ENCODE peak calls at places on chromosomes 13 and 19, in ten cellular contexts. One of them, this sample, is unnamed.

GRCh38 chr19:17184381-17184841 is 30.7 kb upstream of the USE1 start:
- DNase-seq in stimulated activated CD8-positive, alpha-beta memory T cell treated with anti-CD3 and anti-CD28 coated beads, Interleukin-7, amount 100 ng/mL, for 48 hours: peak
- DNase-seq in activated CD4-positive, alpha-beta T cell treated with anti-CD3 and anti-CD28 coated beads, Interleukin-2, amount 10 ng/mL, durations not matched to agents 7 days and 5 days: peak
- DNase-seq in fibroblast of lung: no peak
- DNase-seq in naive B cell: peak
- DNase-seq in HT1080: no peak
- DNase-seq in NCI-H1092: no peak
- DNase-seq in NCI-H524: no peak
- DNase-seq in effector memory CD8-positive, alpha-beta T cell: peak
- DNase-seq in PC-3: no peak
- DNase-seq in this sample: no peak

GRCh38 chr13:49356224-49356623 is 87.6 kb downstream of the CAB39L start:
- DNase-seq in PC-3: peak
- DNase-seq in activated CD4-positive, alpha-beta T cell treated with anti-CD3 and anti-CD28 coated beads, Interleukin-2, amount 10 ng/mL, durations not matched to agents 7 days and 5 days: no peak
- DNase-seq in naive B cell: no peak
- DNase-seq in fibroblast of lung: peak
- DNase-seq in stimulated activated CD8-positive, alpha-beta memory T cell treated with anti-CD3 and anti-CD28 coated beads, Interleukin-7, amount 100 ng/mL, for 48 hours: no peak
- DNase-seq in effector memory CD8-positive, alpha-beta T cell: no peak
- DNase-seq in HT1080: peak
- DNase-seq in NCI-H1092: no peak
- DNase-seq in NCI-H524: no peak
- DNase-seq in this sample: no peak

GRCh38 chr13:105709181-105709580 is 826.3 kb downstream of the EFNB2 start:
- DNase-seq in NCI-H524: no peak
- DNase-seq in stimulated activated CD8-positive, alpha-beta memory T cell treated with anti-CD3 and anti-CD28 coated beads, Interleukin-7, amount 100 ng/mL, for 48 hours: no peak
- DNase-seq in naive B cell: no peak
- DNase-seq in PC-3: no peak
- DNase-seq in fibroblast of lung: no peak
- DNase-seq in activated CD4-positive, alpha-beta T cell treated with anti-CD3 and anti-CD28 coated beads, Interleukin-2, amount 10 ng/mL, durations not matched to agents 7 days and 5 days: no peak
- DNase-seq in effector memory CD8-positive, alpha-beta T cell: no peak
- DNase-seq in HT1080: no peak
- DNase-seq in NCI-H1092: no peak
- DNase-seq in this sample: no peak

GRCh38 chr19:19458110-19458816 is 52.8 kb downstream of the GATAD2A start:
- DNase-seq in fibroblast of lung: no peak
- DNase-seq in HT1080: no peak
- DNase-seq in NCI-H1092: no peak
- DNase-seq in NCI-H524: no peak
- DNase-seq in activated CD4-positive, alpha-beta T cell treated with anti-CD3 and anti-CD28 coated beads, Interleukin-2, amount 10 ng/mL, durations not matched to agents 7 days and 5 days: no peak
- DNase-seq in effector memory CD8-positive, alpha-beta T cell: no peak
- DNase-seq in naive B cell: no peak
- DNase-seq in stimulated activated CD8-positive, alpha-beta memory T cell treated with anti-CD3 and anti-CD28 coated beads, Interleukin-7, amount 100 ng/mL, for 48 hours: no peak
- DNase-seq in PC-3: no peak
- DNase-seq in this sample: peak

GRCh38 chr19:12985049-12985776 is 10.1 kb upstream of the NFIX start:
- DNase-seq in NCI-H524: no peak
- DNase-seq in NCI-H1092: no peak
- DNase-seq in naive B cell: no peak
- DNase-seq in effector memory CD8-positive, alpha-beta T cell: peak
- DNase-seq in stimulated activated CD8-positive, alpha-beta memory T cell treated with anti-CD3 and anti-CD28 coated beads, Interleukin-7, amount 100 ng/mL, for 48 hours: no peak
- DNase-seq in PC-3: no peak
- DNase-seq in fibroblast of lung: peak
- DNase-seq in HT1080: peak
- DNase-seq in activated CD4-positive, alpha-beta T cell treated with anti-CD3 and anti-CD28 coated beads, Interleukin-2, amount 10 ng/mL, durations not matched to agents 7 days and 5 days: no peak
- DNase-seq in this sample: no peak

GRCh38 chr19:54172764-54173699 is at the start of gene TMC4:
- DNase-seq in fibroblast of lung: no peak
- DNase-seq in NCI-H524: no peak
- DNase-seq in PC-3: peak
- DNase-seq in activated CD4-positive, alpha-beta T cell treated with anti-CD3 and anti-CD28 coated beads, Interleukin-2, amount 10 ng/mL, durations not matched to agents 7 days and 5 days: no peak
- DNase-seq in NCI-H1092: no peak
- DNase-seq in naive B cell: no peak
- DNase-seq in stimulated activated CD8-positive, alpha-beta memory T cell treated with anti-CD3 and anti-CD28 coated beads, Interleukin-7, amount 100 ng/mL, for 48 hours: no peak
- DNase-seq in effector memory CD8-positive, alpha-beta T cell: no peak
- DNase-seq in HT1080: peak
- DNase-seq in this sample: no peak

GRCh38 chr19:23075031-23075733 is 41.6 kb upstream of the ZNF730 start:
- DNase-seq in PC-3: peak
- DNase-seq in HT1080: no peak
- DNase-seq in naive B cell: no peak
- DNase-seq in stimulated activated CD8-positive, alpha-beta memory T cell treated with anti-CD3 and anti-CD28 coated beads, Interleukin-7, amount 100 ng/mL, for 48 hours: no peak
- DNase-seq in effector memory CD8-positive, alpha-beta T cell: no peak
- DNase-seq in NCI-H1092: peak
- DNase-seq in NCI-H524: peak
- DNase-seq in fibroblast of lung: peak
- DNase-seq in activated CD4-positive, alpha-beta T cell treated with anti-CD3 and anti-CD28 coated beads, Interleukin-2, amount 10 ng/mL, durations not matched to agents 7 days and 5 days: peak
- DNase-seq in this sample: peak

GRCh38 chr13:84894749-84895148 is 904.5 kb downstream of the SLITRK6 start:
- DNase-seq in naive B cell: no peak
- DNase-seq in stimulated activated CD8-positive, alpha-beta memory T cell treated with anti-CD3 and anti-CD28 coated beads, Interleukin-7, amount 100 ng/mL, for 48 hours: no peak
- DNase-seq in effector memory CD8-positive, alpha-beta T cell: no peak
- DNase-seq in HT1080: no peak
- DNase-seq in fibroblast of lung: no peak
- DNase-seq in NCI-H1092: no peak
- DNase-seq in NCI-H524: no peak
- DNase-seq in activated CD4-positive, alpha-beta T cell treated with anti-CD3 and anti-CD28 coated beads, Interleukin-2, amount 10 ng/mL, durations not matched to agents 7 days and 5 days: no peak
- DNase-seq in PC-3: no peak
- DNase-seq in this sample: no peak

GRCh38 chr19:19776206-19777008 is 43.5 kb upstream of the ZNF14 start:
- DNase-seq in NCI-H1092: peak
- DNase-seq in NCI-H524: peak
- DNase-seq in stimulated activated CD8-positive, alpha-beta memory T cell treated with anti-CD3 and anti-CD28 coated beads, Interleukin-7, amount 100 ng/mL, for 48 hours: peak
- DNase-seq in PC-3: peak
- DNase-seq in naive B cell: peak
- DNase-seq in fibroblast of lung: peak
- DNase-seq in effector memory CD8-positive, alpha-beta T cell: peak
- DNase-seq in activated CD4-positive, alpha-beta T cell treated with anti-CD3 and anti-CD28 coated beads, Interleukin-2, amount 10 ng/mL, durations not matched to agents 7 days and 5 days: peak
- DNase-seq in HT1080: peak
- DNase-seq in this sample: peak

GRCh38 chr13:39106216-39106995 is 68.2 kb downstream of the NHLRC3 start:
- DNase-seq in activated CD4-positive, alpha-beta T cell treated with anti-CD3 and anti-CD28 coated beads, Interleukin-2, amount 10 ng/mL, durations not matched to agents 7 days and 5 days: no peak
- DNase-seq in NCI-H524: no peak
- DNase-seq in fibroblast of lung: no peak
- DNase-seq in PC-3: no peak
- DNase-seq in stimulated activated CD8-positive, alpha-beta memory T cell treated with anti-CD3 and anti-CD28 coated beads, Interleukin-7, amount 100 ng/mL, for 48 hours: no peak
- DNase-seq in HT1080: peak
- DNase-seq in naive B cell: no peak
- DNase-seq in effector memory CD8-positive, alpha-beta T cell: no peak
- DNase-seq in NCI-H1092: peak
- DNase-seq in this sample: peak

GRCh38 chr13:67299072-67299635 is 69.0 kb upstream of the PCDH9 start:
- DNase-seq in naive B cell: no peak
- DNase-seq in effector memory CD8-positive, alpha-beta T cell: no peak
- DNase-seq in PC-3: peak
- DNase-seq in fibroblast of lung: peak
- DNase-seq in activated CD4-positive, alpha-beta T cell treated with anti-CD3 and anti-CD28 coated beads, Interleukin-2, amount 10 ng/mL, durations not matched to agents 7 days and 5 days: no peak
- DNase-seq in stimulated activated CD8-positive, alpha-beta memory T cell treated with anti-CD3 and anti-CD28 coated beads, Interleukin-7, amount 100 ng/mL, for 48 hours: no peak
- DNase-seq in NCI-H1092: no peak
- DNase-seq in NCI-H524: no peak
- DNase-seq in HT1080: peak
- DNase-seq in this sample: no peak

GRCh38 chr19:40249201-40249600 is 22.7 kb upstream of the CCNP start:
- DNase-seq in NCI-H524: no peak
- DNase-seq in activated CD4-positive, alpha-beta T cell treated with anti-CD3 and anti-CD28 coated beads, Interleukin-2, amount 10 ng/mL, durations not matched to agents 7 days and 5 days: no peak
- DNase-seq in stimulated activated CD8-positive, alpha-beta memory T cell treated with anti-CD3 and anti-CD28 coated beads, Interleukin-7, amount 100 ng/mL, for 48 hours: no peak
- DNase-seq in PC-3: no peak
- DNase-seq in NCI-H1092: no peak
- DNase-seq in effector memory CD8-positive, alpha-beta T cell: no peak
- DNase-seq in HT1080: no peak
- DNase-seq in fibroblast of lung: no peak
- DNase-seq in naive B cell: no peak
- DNase-seq in this sample: no peak

GRCh38 chr13:108828053-108828806 is 198.8 kb downstream of the MYO16 start:
- DNase-seq in stimulated activated CD8-positive, alpha-beta memory T cell treated with anti-CD3 and anti-CD28 coated beads, Interleukin-7, amount 100 ng/mL, for 48 hours: no peak
- DNase-seq in PC-3: no peak
- DNase-seq in activated CD4-positive, alpha-beta T cell treated with anti-CD3 and anti-CD28 coated beads, Interleukin-2, amount 10 ng/mL, durations not matched to agents 7 days and 5 days: no peak
- DNase-seq in fibroblast of lung: no peak
- DNase-seq in HT1080: peak
- DNase-seq in effector memory CD8-positive, alpha-beta T cell: no peak
- DNase-seq in NCI-H524: no peak
- DNase-seq in naive B cell: no peak
- DNase-seq in NCI-H1092: no peak
- DNase-seq in this sample: no peak

GRCh38 chr19:3469638-3470499 is 10.5 kb downstream of the SMIM24 start:
- DNase-seq in HT1080: no peak
- DNase-seq in stimulated activated CD8-positive, alpha-beta memory T cell treated with anti-CD3 and anti-CD28 coated beads, Interleukin-7, amount 100 ng/mL, for 48 hours: no peak
- DNase-seq in effector memory CD8-positive, alpha-beta T cell: no peak
- DNase-seq in naive B cell: no peak
- DNase-seq in activated CD4-positive, alpha-beta T cell treated with anti-CD3 and anti-CD28 coated beads, Interleukin-2, amount 10 ng/mL, durations not matched to agents 7 days and 5 days: no peak
- DNase-seq in NCI-H1092: no peak
- DNase-seq in NCI-H524: no peak
- DNase-seq in PC-3: no peak
- DNase-seq in fibroblast of lung: no peak
- DNase-seq in this sample: no peak

GRCh38 chr19:29671393-29672076 is 6.3 kb downstream of the PLEKHF1 start:
- DNase-seq in NCI-H1092: no peak
- DNase-seq in naive B cell: peak
- DNase-seq in HT1080: peak
- DNase-seq in stimulated activated CD8-positive, alpha-beta memory T cell treated with anti-CD3 and anti-CD28 coated beads, Interleukin-7, amount 100 ng/mL, for 48 hours: peak
- DNase-seq in activated CD4-positive, alpha-beta T cell treated with anti-CD3 and anti-CD28 coated beads, Interleukin-2, amount 10 ng/mL, durations not matched to agents 7 days and 5 days: peak
- DNase-seq in NCI-H524: no peak
- DNase-seq in effector memory CD8-positive, alpha-beta T cell: peak
- DNase-seq in fibroblast of lung: no peak
- DNase-seq in PC-3: peak
- DNase-seq in this sample: no peak

GRCh38 chr19:1513492-1514294 is 874 bp upstream of the ADAMTSL5 start:
- DNase-seq in naive B cell: peak
- DNase-seq in NCI-H524: no peak
- DNase-seq in activated CD4-positive, alpha-beta T cell treated with anti-CD3 and anti-CD28 coated beads, Interleukin-2, amount 10 ng/mL, durations not matched to agents 7 days and 5 days: peak
- DNase-seq in effector memory CD8-positive, alpha-beta T cell: peak
- DNase-seq in NCI-H1092: no peak
- DNase-seq in fibroblast of lung: peak
- DNase-seq in stimulated activated CD8-positive, alpha-beta memory T cell treated with anti-CD3 and anti-CD28 coated beads, Interleukin-7, amount 100 ng/mL, for 48 hours: peak
- DNase-seq in PC-3: peak
- DNase-seq in HT1080: no peak
- DNase-seq in this sample: no peak

GRCh38 chr13:71290963-71291937 is 575.8 kb downstream of the DACH1 start:
- DNase-seq in effector memory CD8-positive, alpha-beta T cell: peak
- DNase-seq in HT1080: peak
- DNase-seq in NCI-H524: no peak
- DNase-seq in PC-3: peak
- DNase-seq in activated CD4-positive, alpha-beta T cell treated with anti-CD3 and anti-CD28 coated beads, Interleukin-2, amount 10 ng/mL, durations not matched to agents 7 days and 5 days: peak
- DNase-seq in stimulated activated CD8-positive, alpha-beta memory T cell treated with anti-CD3 and anti-CD28 coated beads, Interleukin-7, amount 100 ng/mL, for 48 hours: peak
- DNase-seq in NCI-H1092: peak
- DNase-seq in fibroblast of lung: peak
- DNase-seq in naive B cell: peak
- DNase-seq in this sample: no peak

GRCh38 chr13:19268331-19268730 is 86.7 kb upstream of the TUBA3C start:
- DNase-seq in effector memory CD8-positive, alpha-beta T cell: no peak
- DNase-seq in stimulated activated CD8-positive, alpha-beta memory T cell treated with anti-CD3 and anti-CD28 coated beads, Interleukin-7, amount 100 ng/mL, for 48 hours: no peak
- DNase-seq in NCI-H524: no peak
- DNase-seq in PC-3: no peak
- DNase-seq in activated CD4-positive, alpha-beta T cell treated with anti-CD3 and anti-CD28 coated beads, Interleukin-2, amount 10 ng/mL, durations not matched to agents 7 days and 5 days: no peak
- DNase-seq in HT1080: no peak
- DNase-seq in fibroblast of lung: no peak
- DNase-seq in naive B cell: no peak
- DNase-seq in NCI-H1092: no peak
- DNase-seq in this sample: no peak

GRCh38 chr13:114124921-114125320 is 7.5 kb downstream of the RASA3 start:
- DNase-seq in HT1080: peak
- DNase-seq in naive B cell: no peak
- DNase-seq in effector memory CD8-positive, alpha-beta T cell: peak
- DNase-seq in fibroblast of lung: peak
- DNase-seq in PC-3: peak
- DNase-seq in NCI-H1092: no peak
- DNase-seq in stimulated activated CD8-positive, alpha-beta memory T cell treated with anti-CD3 and anti-CD28 coated beads, Interleukin-7, amount 100 ng/mL, for 48 hours: peak
- DNase-seq in NCI-H524: no peak
- DNase-seq in activated CD4-positive, alpha-beta T cell treated with anti-CD3 and anti-CD28 coated beads, Interleukin-2, amount 10 ng/mL, durations not matched to agents 7 days and 5 days: peak
- DNase-seq in this sample: no peak

GRCh38 chr13:80033286-80033685 is 307.6 kb downstream of the SPRY2 start:
- DNase-seq in NCI-H524: no peak
- DNase-seq in stimulated activated CD8-positive, alpha-beta memory T cell treated with anti-CD3 and anti-CD28 coated beads, Interleukin-7, amount 100 ng/mL, for 48 hours: no peak
- DNase-seq in PC-3: peak
- DNase-seq in fibroblast of lung: no peak
- DNase-seq in effector memory CD8-positive, alpha-beta T cell: no peak
- DNase-seq in HT1080: peak
- DNase-seq in activated CD4-positive, alpha-beta T cell treated with anti-CD3 and anti-CD28 coated beads, Interleukin-2, amount 10 ng/mL, durations not matched to agents 7 days and 5 days: no peak
- DNase-seq in naive B cell: no peak
- DNase-seq in NCI-H1092: no peak
- DNase-seq in this sample: no peak

GRCh38 chr13:44393391-44393790 is 19.8 kb downstream of the SERP2 start:
- DNase-seq in NCI-H524: no peak
- DNase-seq in effector memory CD8-positive, alpha-beta T cell: no peak
- DNase-seq in stimulated activated CD8-positive, alpha-beta memory T cell treated with anti-CD3 and anti-CD28 coated beads, Interleukin-7, amount 100 ng/mL, for 48 hours: no peak
- DNase-seq in NCI-H1092: no peak
- DNase-seq in naive B cell: no peak
- DNase-seq in activated CD4-positive, alpha-beta T cell treated with anti-CD3 and anti-CD28 coated beads, Interleukin-2, amount 10 ng/mL, durations not matched to agents 7 days and 5 days: no peak
- DNase-seq in fibroblast of lung: no peak
- DNase-seq in HT1080: no peak
- DNase-seq in PC-3: no peak
- DNase-seq in this sample: no peak

GRCh38 chr19:18364826-18365528 is 21.0 kb upstream of the GDF15 start:
- DNase-seq in HT1080: peak
- DNase-seq in NCI-H524: no peak
- DNase-seq in effector memory CD8-positive, alpha-beta T cell: no peak
- DNase-seq in fibroblast of lung: peak
- DNase-seq in NCI-H1092: no peak
- DNase-seq in stimulated activated CD8-positive, alpha-beta memory T cell treated with anti-CD3 and anti-CD28 coated beads, Interleukin-7, amount 100 ng/mL, for 48 hours: no peak
- DNase-seq in naive B cell: no peak
- DNase-seq in PC-3: peak
- DNase-seq in activated CD4-positive, alpha-beta T cell treated with anti-CD3 and anti-CD28 coated beads, Interleukin-2, amount 10 ng/mL, durations not matched to agents 7 days and 5 days: no peak
- DNase-seq in this sample: peak

GRCh38 chr13:44934724-44935123 is 54.5 kb downstream of the NUFIP1 start:
- DNase-seq in activated CD4-positive, alpha-beta T cell treated with anti-CD3 and anti-CD28 coated beads, Interleukin-2, amount 10 ng/mL, durations not matched to agents 7 days and 5 days: no peak
- DNase-seq in NCI-H524: no peak
- DNase-seq in fibroblast of lung: peak
- DNase-seq in effector memory CD8-positive, alpha-beta T cell: no peak
- DNase-seq in HT1080: peak
- DNase-seq in stimulated activated CD8-positive, alpha-beta memory T cell treated with anti-CD3 and anti-CD28 coated beads, Interleukin-7, amount 100 ng/mL, for 48 hours: no peak
- DNase-seq in naive B cell: no peak
- DNase-seq in NCI-H1092: no peak
- DNase-seq in PC-3: peak
- DNase-seq in this sample: no peak

GRCh38 chr19:15636026-15636425 is 4.7 kb upstream of the CYP4F3 start:
- DNase-seq in PC-3: no peak
- DNase-seq in NCI-H1092: no peak
- DNase-seq in NCI-H524: no peak
- DNase-seq in naive B cell: no peak
- DNase-seq in HT1080: no peak
- DNase-seq in stimulated activated CD8-positive, alpha-beta memory T cell treated with anti-CD3 and anti-CD28 coated beads, Interleukin-7, amount 100 ng/mL, for 48 hours: no peak
- DNase-seq in fibroblast of lung: no peak
- DNase-seq in activated CD4-positive, alpha-beta T cell treated with anti-CD3 and anti-CD28 coated beads, Interleukin-2, amount 10 ng/mL, durations not matched to agents 7 days and 5 days: no peak
- DNase-seq in effector memory CD8-positive, alpha-beta T cell: no peak
- DNase-seq in this sample: no peak

GRCh38 chr13:104571161-104571889 is 1505.1 kb upstream of the SLC10A2 start:
- DNase-seq in effector memory CD8-positive, alpha-beta T cell: no peak
- DNase-seq in NCI-H524: peak
- DNase-seq in HT1080: peak
- DNase-seq in fibroblast of lung: peak
- DNase-seq in stimulated activated CD8-positive, alpha-beta memory T cell treated with anti-CD3 and anti-CD28 coated beads, Interleukin-7, amount 100 ng/mL, for 48 hours: no peak
- DNase-seq in naive B cell: no peak
- DNase-seq in activated CD4-positive, alpha-beta T cell treated with anti-CD3 and anti-CD28 coated beads, Interleukin-2, amount 10 ng/mL, durations not matched to agents 7 days and 5 days: no peak
- DNase-seq in PC-3: peak
- DNase-seq in NCI-H1092: peak
- DNase-seq in this sample: no peak

GRCh38 chr13:62747629-62748028 is 1332.0 kb upstream of the PCDH20 start:
- DNase-seq in NCI-H1092: no peak
- DNase-seq in effector memory CD8-positive, alpha-beta T cell: no peak
- DNase-seq in PC-3: peak
- DNase-seq in stimulated activated CD8-positive, alpha-beta memory T cell treated with anti-CD3 and anti-CD28 coated beads, Interleukin-7, amount 100 ng/mL, for 48 hours: no peak
- DNase-seq in HT1080: peak
- DNase-seq in fibroblast of lung: no peak
- DNase-seq in activated CD4-positive, alpha-beta T cell treated with anti-CD3 and anti-CD28 coated beads, Interleukin-2, amount 10 ng/mL, durations not matched to agents 7 days and 5 days: no peak
- DNase-seq in NCI-H524: no peak
- DNase-seq in naive B cell: no peak
- DNase-seq in this sample: no peak

GRCh38 chr13:67036694-67037093 is 193.4 kb downstream of the PCDH9 start:
- DNase-seq in fibroblast of lung: no peak
- DNase-seq in PC-3: no peak
- DNase-seq in stimulated activated CD8-positive, alpha-beta memory T cell treated with anti-CD3 and anti-CD28 coated beads, Interleukin-7, amount 100 ng/mL, for 48 hours: no peak
- DNase-seq in effector memory CD8-positive, alpha-beta T cell: no peak
- DNase-seq in NCI-H524: no peak
- DNase-seq in HT1080: no peak
- DNase-seq in activated CD4-positive, alpha-beta T cell treated with anti-CD3 and anti-CD28 coated beads, Interleukin-2, amount 10 ng/mL, durations not matched to agents 7 days and 5 days: no peak
- DNase-seq in NCI-H1092: no peak
- DNase-seq in naive B cell: no peak
- DNase-seq in this sample: no peak

GRCh38 chr13:32538234-32538620 is 368 bp downstream of the N4BP2L2 start:
- DNase-seq in fibroblast of lung: peak
- DNase-seq in PC-3: no peak
- DNase-seq in activated CD4-positive, alpha-beta T cell treated with anti-CD3 and anti-CD28 coated beads, Interleukin-2, amount 10 ng/mL, durations not matched to agents 7 days and 5 days: no peak
- DNase-seq in NCI-H1092: no peak
- DNase-seq in HT1080: no peak
- DNase-seq in effector memory CD8-positive, alpha-beta T cell: no peak
- DNase-seq in stimulated activated CD8-positive, alpha-beta memory T cell treated with anti-CD3 and anti-CD28 coated beads, Interleukin-7, amount 100 ng/mL, for 48 hours: peak
- DNase-seq in NCI-H524: no peak
- DNase-seq in naive B cell: no peak
- DNase-seq in this sample: no peak